ENCODE peak calls at places on chromosome 22, in four cellular contexts. U, N, S and Y are unnamed samples.

GRCh38 chr22:28921585-28921879 is 38.2 kb downstream of the ZNRF3 start:
- DNase-seq in U (peak), S (no peak), N (no peak), Y (no peak)

GRCh38 chr22:25840162-25840561 is 98.2 kb downstream of the MYO18B start:
- DNase-seq in U (no peak), S (no peak), N (no peak), Y (no peak)

GRCh38 chr22:31496735-31497146 is 405 bp downstream of the SFI1 start:
- DNase-seq in N (no peak), S (peak), U (no peak), Y (no peak)

GRCh38 chr22:50267591-50268390 is 2.4 kb downstream of the MAPK11 start:
- DNase-seq in U (no peak), N (no peak), S (peak), Y (peak)

GRCh38 chr22:27990879-27991278 is 71.8 kb upstream of the PITPNB start:
- DNase-seq in U (peak), S (peak), N (no peak), Y (peak)

GRCh38 chr22:48712558-48712957 is 1115.1 kb downstream of the BRD1 start:
- DNase-seq in U (no peak), S (no peak), N (no peak), Y (no peak)

GRCh38 chr22:48088226-48088625 is 1325.8 kb downstream of the TBC1D22A start:
- DNase-seq in U (no peak), S (no peak), N (no peak), Y (no peak)

GRCh38 chr22:25146311-25146710 is 53.3 kb upstream of the CRYBB3 start:
- DNase-seq in U (no peak), S (no peak), N (no peak), Y (no peak)

GRCh38 chr22:38843201-38843715 is 570 bp downstream of the NPTXR start:
- DNase-seq in U (peak), S (peak), N (no peak), Y (peak)

GRCh38 chr22:38462960-38463784 is 4.7 kb upstream of the KDELR3 start:
- DNase-seq in S (peak), N (no peak), U (peak), Y (peak)

GRCh38 chr22:46653596-46653995 is 33.4 kb downstream of the GRAMD4 start:
- DNase-seq in N (peak), U (no peak), S (no peak), Y (no peak)

GRCh38 chr22:43530864-43531201 is 119.0 kb downstream of the MPPED1 start:
- DNase-seq in S (no peak), N (no peak), U (no peak), Y (peak)

GRCh38 chr22:17836977-17837742 is 62.9 kb upstream of the BID start:
- DNase-seq in N (no peak), S (no peak), U (no peak), Y (peak)

GRCh38 chr22:29270475-29271271 is 2.6 kb downstream of the EWSR1 start:
- DNase-seq in S (no peak), N (no peak), U (peak), Y (no peak)

GRCh38 chr22:45480717-45481116 is 22.0 kb upstream of the FBLN1 start:
- DNase-seq in U (no peak), N (no peak), S (no peak), Y (no peak)

GRCh38 chr22:27564806-27565205 is 236.8 kb downstream of the MN1 start:
- DNase-seq in N (no peak), S (no peak), U (no peak), Y (no peak)

GRCh38 chr22:32695451-32695891 is 106.0 kb upstream of the TIMP3 start:
- DNase-seq in U (peak), N (no peak), S (no peak), Y (no peak)

GRCh38 chr22:38850941-38851849 is 7.4 kb upstream of the NPTXR start:
- DNase-seq in N (no peak), U (no peak), S (peak), Y (no peak)

GRCh38 chr22:43442386-43443060 is 30.7 kb downstream of the MPPED1 start:
- DNase-seq in S (no peak), N (no peak), U (no peak), Y (no peak)

GRCh38 chr22:27876684-27877083 is 42.4 kb downstream of the PITPNB start:
- DNase-seq in N (no peak), S (no peak), U (no peak), Y (no peak)

GRCh38 chr22:33535937-33536875 is 384.1 kb downstream of the LARGE1 start:
- DNase-seq in N (no peak), U (no peak), S (no peak), Y (no peak)

GRCh38 chr22:23053051-23053707 is 17.1 kb upstream of the GNAZ start:
- DNase-seq in S (no peak), N (no peak), U (no peak), Y (no peak)
- TF ChIP-seq REST in S (no peak), N (peak), U (peak), Y (peak)

DNA sequence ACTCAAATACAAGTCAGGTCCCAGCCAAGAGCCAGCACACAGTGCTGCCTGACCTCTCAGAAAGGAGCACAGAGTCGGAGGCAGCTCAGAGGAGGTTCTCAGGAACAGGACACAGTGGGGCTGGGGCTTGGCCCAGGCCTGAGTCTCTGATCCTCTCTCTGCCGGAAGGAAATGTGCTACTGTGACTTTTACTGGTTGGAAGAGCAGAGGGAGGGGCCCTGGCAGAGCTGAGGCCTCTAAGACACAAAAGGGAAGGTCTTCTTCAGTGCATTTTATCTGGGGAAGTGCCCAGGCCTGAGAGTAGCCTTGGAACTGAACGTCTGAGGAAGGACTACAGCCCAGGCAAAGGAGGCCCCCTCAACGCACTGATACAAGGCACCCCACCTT is 16.2 kb upstream of the CASTOR1 start:
- DNase-seq in N (peak), U (no peak), S (no peak), Y (no peak)
- TF ChIP-seq JUNB in N (no peak), U (no peak), S (no peak), Y (no peak)

GRCh38 chr22:36546932-36547331 is 18.0 kb upstream of the EIF3D start:
- DNase-seq in U (peak), N (no peak), S (no peak), Y (no peak)
- H2AFZ ChIP-seq in U (no peak), N (no peak), S (no peak), Y (peak)

DNA sequence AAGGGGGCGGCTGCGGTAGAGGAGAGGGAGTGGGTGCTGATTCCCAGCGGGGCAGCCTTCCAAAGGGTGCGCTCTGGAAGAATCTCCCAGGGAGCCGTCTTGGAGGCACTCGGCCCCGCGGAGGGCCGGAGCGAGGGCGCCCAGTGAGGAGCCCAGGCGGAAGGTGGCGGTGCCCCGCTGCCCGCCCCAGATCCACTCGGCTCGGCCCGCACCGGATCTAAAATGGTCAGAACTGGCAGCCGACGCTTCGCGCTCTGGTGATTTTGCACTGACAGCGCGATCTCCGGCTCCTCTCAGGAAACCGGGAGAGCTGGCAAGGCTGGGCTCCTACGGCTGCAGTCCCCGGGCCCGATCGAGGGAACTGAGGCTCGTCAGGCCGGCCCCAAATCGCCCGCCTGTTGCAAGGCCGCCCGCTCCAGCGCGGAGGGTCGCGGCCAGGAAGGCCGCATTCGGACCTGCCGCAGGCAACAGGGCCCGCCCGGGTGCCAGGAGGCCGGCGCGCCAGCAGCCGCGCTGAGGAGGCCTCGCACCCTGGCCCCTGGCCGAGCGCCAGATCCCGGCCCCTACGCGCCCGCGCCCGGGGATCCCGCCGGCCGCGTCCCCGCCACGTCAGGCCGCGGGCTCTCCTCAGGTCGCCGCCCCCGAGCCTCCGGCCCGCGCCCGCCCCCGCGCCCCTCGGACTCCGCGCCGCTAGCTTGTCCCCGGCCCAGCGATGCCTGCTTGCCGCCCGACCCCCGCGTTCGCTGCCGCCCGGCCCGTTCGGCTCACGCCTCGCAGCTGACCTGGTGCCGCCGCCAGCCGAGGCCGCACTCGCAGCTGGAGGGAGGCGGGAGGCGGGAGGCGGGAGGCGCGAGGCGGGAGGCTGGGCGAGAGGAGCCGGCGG is at the start of gene KLHL22:
- DNase-seq in U (peak), N (no peak), S (peak), Y (peak)
- TF ChIP-seq REST in U (no peak), N (no peak), S (peak), Y (no peak)

GRCh38 chr22:40414838-40415505 is 44.6 kb downstream of the SGSM3 start:
- DNase-seq in N (no peak), S (no peak), U (no peak), Y (no peak)

GRCh38 chr22:40416267-40416570 is 45.8 kb downstream of the SGSM3 start:
- DNase-seq in N (no peak), S (no peak), U (no peak), Y (no peak)

GRCh38 chr22:40416636-40417035 is 46.2 kb downstream of the SGSM3 start:
- DNase-seq in S (no peak), U (no peak), N (no peak), Y (no peak)

GRCh38 chr22:40417041-40417440 is 46.6 kb downstream of the SGSM3 start:
- DNase-seq in S (no peak), U (no peak), N (no peak), Y (no peak)

GRCh38 chr22:40415531-40416266 is 45.3 kb downstream of the SGSM3 start:
- DNase-seq in N (no peak), U (no peak), S (no peak), Y (no peak)
- TF ChIP-seq JUNB in N (no peak), U (no peak), S (no peak), Y (no peak)